ENCODE peak calls at places on chromosomes 3 and 15, in five cellular contexts. H is A549, P is K562, N is HepG2, E is H1. L is an unnamed sample.
A peak's percentile ranks its signal among the peaks of the same experiment; 100 is the strongest.

GRCh38 chr3:141556034-141556433 is 69.2 kb downstream of the RASA2 start:
- DNase-seq in H (no peak), P (no peak), N (no peak), E (no peak), L (peak; percentile 55)

GRCh38 chr3:23829242-23829934 is 23.6 kb downstream of the UBE2E1 start:
- DNase-seq in H (no peak), P (no peak), N (no peak), E (no peak), L (no peak)

GRCh38 chr3:185484296-185484695 is 14.5 kb downstream of the TMEM41A start:
- DNase-seq in H (no peak), P (no peak), N (no peak), E (no peak), L (no peak)

GRCh38 chr3:183247190-183247589 is 5.9 kb upstream of the B3GNT5 start:
- DNase-seq in H (no peak), P (no peak), N (no peak), E (no peak), L (no peak)

GRCh38 chr3:119595639-119596329 is 1.9 kb upstream of the PLA1A start:
- DNase-seq in H (no peak), P (no peak), N (no peak), E (no peak), L (no peak)

GRCh38 chr15:25682349-25682748 is 180.8 kb downstream of the ATP10A start:
- DNase-seq in H (no peak), P (no peak), N (no peak), E (no peak), L (no peak)

GRCh38 chr3:105867690-105868449 is 942 bp downstream of the CBLB start:
- DNase-seq in H (no peak), P (no peak), N (no peak), E (no peak), L (no peak)

GRCh38 chr3:114218578-114219185 is 18.7 kb downstream of the ZNF80 start:
- DNase-seq in H (no peak), P (no peak), N (no peak), E (no peak), L (no peak)

GRCh38 chr3:49019941-49020334 is 1.6 kb upstream of the DALRD3 start:
- DNase-seq in H (no peak), P (no peak), N (no peak), E (no peak), L (no peak)

GRCh38 chr3:139134678-139135372 is 90.1 kb upstream of the PRR23C start:
- DNase-seq in H (no peak), P (peak; percentile 36), N (no peak), E (no peak), L (no peak)

GRCh38 chr15:89130194-89130593 is 41.9 kb downstream of the ABHD2 start:
- DNase-seq in H (no peak), P (no peak), N (no peak), E (no peak), L (no peak)

GRCh38 chr15:47283231-47283630 is 434.1 kb upstream of the SEMA6D start:
- DNase-seq in H (no peak), P (no peak), N (no peak), E (no peak), L (no peak)

GRCh38 chr15:55281517-55282227 is 7.9 kb downstream of the RAB27A start:
- DNase-seq in H (no peak), P (no peak), N (no peak), E (no peak), L (no peak)

GRCh38 chr3:191502583-191502982 is 41.6 kb downstream of the PYDC2 start:
- DNase-seq in H (peak; percentile 12), P (peak; percentile 30), N (peak; percentile 1), E (no peak), L (no peak)
- TF ChIP-seq MAFK in H (no peak), P (no peak), N (no peak), E (no peak), L (no peak)

DNA sequence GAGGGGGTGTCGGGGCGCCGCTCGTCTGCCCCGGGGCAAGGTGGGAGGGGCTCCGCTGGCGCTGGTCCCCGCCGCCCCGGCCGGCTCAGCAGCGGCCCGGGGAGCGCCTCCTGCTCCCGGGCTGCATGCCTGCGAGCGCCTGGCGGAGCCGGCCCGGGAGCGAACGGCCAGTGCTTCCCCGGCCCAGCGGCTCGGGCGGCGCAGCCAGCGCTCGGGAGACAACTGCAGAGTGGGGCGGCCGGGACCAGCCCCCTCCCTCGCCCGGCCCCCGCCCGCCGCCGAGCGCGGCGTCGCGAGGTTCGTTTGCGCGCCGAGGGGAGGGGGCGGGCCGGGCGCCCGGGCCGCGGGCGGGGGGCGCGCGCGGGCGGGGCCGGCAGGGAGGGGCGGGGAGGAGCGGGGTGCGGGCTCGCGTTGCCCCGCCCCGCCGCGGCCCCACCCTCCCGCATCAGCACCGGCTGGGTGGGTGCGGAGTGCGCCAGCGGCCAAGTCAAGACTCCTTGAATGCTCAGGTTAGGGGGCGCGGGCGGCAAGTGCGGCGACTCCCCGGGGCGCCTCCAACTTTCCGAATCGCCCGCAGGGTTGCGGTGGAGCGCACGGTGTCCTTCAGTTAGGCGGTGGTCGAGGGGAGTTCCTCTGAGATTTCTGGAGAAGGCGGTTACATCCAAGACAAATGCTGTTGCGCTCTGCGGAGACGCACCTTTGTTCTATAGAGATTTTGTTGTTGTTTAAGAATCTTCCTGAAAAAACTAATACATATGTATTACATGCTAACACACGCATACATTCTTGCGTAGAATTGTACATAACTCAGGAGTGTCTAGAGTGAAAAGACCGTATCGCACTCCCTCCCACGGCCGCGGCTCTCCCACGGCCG is at the start of gene RGMA:
- DNase-seq in H (no peak), P (no peak), N (no peak), E (no peak), L (no peak)
- TF ChIP-seq MAFK in H (no peak), P (no peak), N (no peak), E (no peak), L (no peak)

DNA sequence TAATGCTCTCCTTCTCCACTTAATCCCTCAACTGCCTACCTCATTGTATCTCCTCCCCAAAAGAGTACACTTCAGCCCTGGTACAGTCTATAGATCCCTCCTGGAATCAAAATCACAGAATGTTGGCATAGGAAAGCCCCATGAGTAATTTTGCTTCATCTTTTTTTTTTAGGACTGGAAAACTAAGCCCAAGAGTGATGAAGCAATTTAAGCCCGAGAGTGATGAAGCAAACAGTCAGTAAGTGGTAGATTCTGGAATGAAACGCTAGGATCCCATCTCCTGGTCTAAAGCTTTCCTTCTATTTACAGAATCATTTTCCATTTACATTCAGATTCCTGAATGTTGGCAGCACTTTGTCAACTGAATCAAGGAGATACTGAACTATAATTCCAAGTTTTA is 29.8 kb upstream of the PLAAT1 start:
- DNase-seq in H (no peak), P (no peak), N (no peak), E (no peak), L (no peak)
- TF ChIP-seq MAFK in H (no peak), P (no peak), N (no peak), E (no peak), L (no peak)

DNA sequence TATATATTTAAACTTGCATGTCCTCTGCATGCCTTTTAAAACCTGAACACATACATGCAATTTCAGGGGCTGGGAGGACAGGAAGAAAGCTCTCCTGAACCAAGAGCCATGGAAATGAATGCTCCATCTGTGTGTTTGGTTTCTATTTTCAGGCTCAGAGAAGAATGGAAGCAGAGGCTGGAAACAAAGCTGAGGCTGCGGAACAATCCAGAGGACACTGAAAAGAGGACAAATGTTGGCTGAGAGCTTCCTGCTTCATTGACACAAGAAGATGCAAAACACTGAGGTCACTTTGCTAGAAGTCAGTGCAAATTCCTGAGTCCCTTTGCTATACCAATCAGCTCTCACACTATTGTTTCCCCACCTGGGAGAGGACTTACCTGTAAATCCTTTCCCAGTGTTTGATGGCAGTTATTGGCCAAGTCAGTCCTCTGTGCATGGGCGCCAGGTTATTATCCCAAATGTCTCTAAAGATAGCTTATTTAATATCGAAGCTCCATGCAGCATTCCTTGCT is 12.7 kb downstream of the FAM240A start:
- DNase-seq in H (no peak), P (no peak), N (no peak), E (no peak), L (no peak)
- TF ChIP-seq MAFK in H (no peak), P (no peak), N (no peak), E (no peak), L (no peak)

GRCh38 chr15:42494998-42495360 is 455 bp upstream of the SNAP23 start:
- DNase-seq in H (peak; percentile 26), P (no peak), N (peak; percentile 34), E (no peak), L (peak; percentile 77)
- TF ChIP-seq MAFK in H (no peak), P (no peak), N (no peak), E (no peak), L (no peak)

GRCh38 chr3:194624956-194625355 is 8.3 kb downstream of the TMEM44 start:
- DNase-seq in H (no peak), P (no peak), N (no peak), E (no peak), L (no peak)

GRCh38 chr3:194621947-194622346 is 11.3 kb downstream of the TMEM44 start:
- DNase-seq in H (no peak), P (no peak), N (no peak), E (no peak), L (no peak)

GRCh38 chr3:194620192-194620591 is 13.0 kb downstream of the TMEM44 start:
- DNase-seq in H (no peak), P (no peak), N (no peak), E (no peak), L (no peak)

GRCh38 chr3:194623449-194624290 is 9.5 kb downstream of the TMEM44 start:
- DNase-seq in H (no peak), P (no peak), N (no peak), E (no peak), L (no peak)

GRCh38 chr3:194622621-194623360 is 10.4 kb downstream of the TMEM44 start:
- DNase-seq in H (no peak), P (no peak), N (no peak), E (no peak), L (no peak)
- TF ChIP-seq MAFK in H (no peak), P (no peak), N (no peak), E (no peak), L (no peak)

GRCh38 chr3:126706631-126707030 is 2.6 kb downstream of the CHCHD6 start:
- DNase-seq in H (no peak), P (no peak), N (no peak), E (no peak), L (no peak)

GRCh38 chr3:126703512-126704493 is at the start of gene CHCHD6:
- DNase-seq in H (peak; percentile 97), P (peak; percentile 99), N (peak; percentile 93), E (peak; percentile 97), L (peak; percentile 94)

GRCh38 chr3:126699011-126699410 is 5.0 kb upstream of the CHCHD6 start:
- DNase-seq in H (no peak), P (no peak), N (no peak), E (no peak), L (no peak)

GRCh38 chr3:126704494-126705214 is 614 bp downstream of the CHCHD6 start:
- DNase-seq in H (no peak), P (no peak), N (no peak), E (no peak), L (no peak)
- TF ChIP-seq MAFK in H (no peak), P (no peak), N (no peak), E (no peak), L (no peak)

L was measured in IMR-90.